ENCODE peak calls at places on chromosomes 3 and 15, in ten cellular contexts. B, C, S, Z, E, A, U, V, Y and R are unnamed samples.

GRCh38 chr3:111112913-111113312 is 41.3 kb downstream of the NECTIN3 start:
- DNase-seq in B (no peak), C (no peak), S (no peak), Z (no peak), E (peak), A (no peak), U (no peak), V (no peak), Y (no peak), R (no peak)

GRCh38 chr3:17707813-17708543 is 34.5 kb downstream of the TBC1D5 start:
- DNase-seq in B (no peak), C (no peak), S (no peak), Z (no peak), E (no peak), A (no peak), U (no peak), V (no peak), Y (no peak), R (no peak)

GRCh38 chr3:57956833-57957174 is 51.4 kb upstream of the FLNB start:
- DNase-seq in B (no peak), C (no peak), S (no peak), Z (no peak), E (no peak), A (no peak), U (no peak), V (no peak), Y (no peak), R (no peak)

GRCh38 chr15:25545017-25545416 is 106.2 kb upstream of the UBE3A start:
- DNase-seq in B (no peak), C (no peak), S (peak), Z (no peak), E (peak), A (no peak), U (no peak), V (no peak), Y (no peak), R (no peak)

GRCh38 chr15:47682661-47683060 is 34.6 kb upstream of the SEMA6D start:
- DNase-seq in B (no peak), C (no peak), S (no peak), Z (no peak), E (no peak), A (no peak), U (no peak), V (no peak), Y (no peak), R (no peak)

GRCh38 chr3:31793821-31794220 is 187.2 kb downstream of the OSBPL10 start:
- DNase-seq in B (no peak), C (no peak), S (no peak), Z (no peak), E (no peak), A (no peak), U (no peak), V (no peak), Y (no peak), R (no peak)

GRCh38 chr3:69819283-69819682 is 80.0 kb downstream of the MITF start:
- DNase-seq in B (no peak), C (no peak), S (no peak), Z (no peak), E (no peak), A (no peak), U (no peak), V (no peak), Y (no peak), R (no peak)

GRCh38 chr15:37793851-37794250 is 140.6 kb upstream of the TMCO5A start:
- DNase-seq in B (peak), C (no peak), S (no peak), Z (no peak), E (no peak), A (peak), U (no peak), V (no peak), Y (no peak), R (no peak)

GRCh38 chr15:35665855-35666536 is 120.0 kb upstream of the DPH6 start:
- DNase-seq in B (no peak), C (no peak), S (no peak), Z (no peak), E (peak), A (no peak), U (no peak), V (no peak), Y (no peak), R (no peak)

GRCh38 chr3:156751461-156752025 is 74.6 kb upstream of the LEKR1 start:
- DNase-seq in B (peak), C (no peak), S (peak), Z (no peak), E (peak), A (peak), U (no peak), V (no peak), Y (no peak), R (no peak)

GRCh38 chr3:54642147-54642546 is 285.7 kb downstream of the LRTM1 start:
- DNase-seq in B (no peak), C (no peak), S (no peak), Z (no peak), E (no peak), A (no peak), U (no peak), V (no peak), Y (no peak), R (no peak)

GRCh38 chr3:136671921-136672320 is 80.3 kb downstream of the STAG1 start:
- DNase-seq in B (no peak), C (no peak), S (no peak), Z (no peak), E (peak), A (no peak), U (no peak), V (no peak), Y (no peak), R (no peak)

GRCh38 chr3:64599651-64600050 is 88.1 kb downstream of the ADAMTS9 start:
- DNase-seq in B (no peak), C (no peak), S (no peak), Z (no peak), E (no peak), A (no peak), U (no peak), V (no peak), Y (no peak), R (no peak)

GRCh38 chr3:11514191-11514770 is 129.4 kb downstream of the VGLL4 start:
- DNase-seq in B (no peak), C (no peak), S (peak), Z (no peak), E (peak), A (no peak), U (no peak), V (no peak), Y (no peak), R (no peak)

GRCh38 chr15:66615846-66616245 is 50.0 kb upstream of the LCTL start:
- DNase-seq in B (no peak), C (no peak), S (no peak), Z (no peak), E (no peak), A (no peak), U (no peak), V (no peak), Y (no peak), R (no peak)

GRCh38 chr15:100764778-100765457 is 114.7 kb upstream of the ALDH1A3 start:
- DNase-seq in B (no peak), C (no peak), S (no peak), Z (no peak), E (peak), A (peak), U (no peak), V (no peak), Y (no peak), R (peak)

GRCh38 chr3:11212301-11212613 is 58.0 kb downstream of the HRH1 start:
- DNase-seq in B (no peak), C (no peak), S (peak), Z (no peak), E (peak), A (no peak), U (no peak), V (no peak), Y (no peak), R (no peak)

GRCh38 chr15:64502537-64502936 is 42.2 kb downstream of the ZNF609 start:
- DNase-seq in B (no peak), C (no peak), S (no peak), Z (no peak), E (no peak), A (no peak), U (no peak), V (no peak), Y (no peak), R (no peak)

GRCh38 chr3:85576091-85576690 is 617.4 kb downstream of the CADM2 start:
- DNase-seq in B (peak), C (peak), S (peak), Z (no peak), E (peak), A (peak), U (no peak), V (peak), Y (peak), R (peak)

GRCh38 chr3:163914567-163914966 is 1163.7 kb downstream of the SI start:
- DNase-seq in B (no peak), C (no peak), S (no peak), Z (no peak), E (no peak), A (no peak), U (no peak), V (no peak), Y (no peak), R (no peak)

GRCh38 chr3:115853083-115853482 is 229.8 kb downstream of the GAP43 start:
- DNase-seq in B (no peak), C (no peak), S (no peak), Z (no peak), E (no peak), A (no peak), U (no peak), V (no peak), Y (no peak), R (no peak)

GRCh38 chr15:25619076-25619475 is 180.3 kb upstream of the UBE3A start:
- DNase-seq in B (no peak), C (no peak), S (no peak), Z (no peak), E (no peak), A (no peak), U (no peak), V (no peak), Y (no peak), R (no peak)

GRCh38 chr15:42490246-42490742 is 647 bp downstream of the ZNF106 start:
- DNase-seq in B (no peak), C (no peak), S (peak), Z (no peak), E (peak), A (no peak), U (no peak), V (peak), Y (no peak), R (peak)

GRCh38 chr15:101371081-101371480 is 76.0 kb upstream of the SNRPA1 start:
- DNase-seq in B (no peak), C (no peak), S (no peak), Z (no peak), E (no peak), A (no peak), U (no peak), V (no peak), Y (no peak), R (no peak)

GRCh38 chr15:66715181-66715624 is 13.2 kb downstream of the SMAD6 start:
- DNase-seq in B (no peak), C (no peak), S (no peak), Z (no peak), E (no peak), A (no peak), U (no peak), V (no peak), Y (no peak), R (no peak)

GRCh38 chr3:195099976-195100755 is 170.8 kb downstream of the XXYLT1 start:
- DNase-seq in B (no peak), C (no peak), S (no peak), Z (no peak), E (no peak), A (no peak), U (no peak), V (no peak), Y (no peak), R (no peak)

GRCh38 chr3:149613988-149614387 is 43.8 kb downstream of the WWTR1 start:
- DNase-seq in B (no peak), C (no peak), S (no peak), Z (no peak), E (no peak), A (no peak), U (no peak), V (no peak), Y (no peak), R (no peak)

GRCh38 chr3:184227481-184227935 is 1.9 kb upstream of the VWA5B2 start:
- DNase-seq in B (peak), C (peak), S (no peak), Z (no peak), E (no peak), A (peak), U (no peak), V (peak), Y (no peak), R (peak)

GRCh38 chr15:81336568-81336967 is 12.6 kb upstream of the STARD5 start:
- DNase-seq in B (no peak), C (no peak), S (peak), Z (no peak), E (peak), A (no peak), U (no peak), V (peak), Y (no peak), R (peak)

GRCh38 chr15:50940506-50940905 is 32.0 kb downstream of the AP4E1 start:
- DNase-seq in B (no peak), C (no peak), S (no peak), Z (no peak), E (peak), A (no peak), U (no peak), V (no peak), Y (no peak), R (no peak)

GRCh38 chr15:85361306-85361705 is 19.1 kb upstream of the AKAP13 start:
- DNase-seq in B (no peak), C (no peak), S (no peak), Z (no peak), E (no peak), A (no peak), U (no peak), V (no peak), Y (no peak), R (peak)

GRCh38 chr3:102038477-102039142 is 189.3 kb downstream of the NFKBIZ start:
- DNase-seq in B (no peak), C (no peak), S (no peak), Z (no peak), E (no peak), A (no peak), U (no peak), V (peak), Y (no peak), R (peak)